ENCODE peak calls at places on chromosomes 3 and 15, in six cellular contexts. L is GM23248, T is colonic mucosa, K is PC-3, Y is fibroblast of lung, V is endodermal cell. S is an unnamed sample. For H3K27me3, the result is how much of the 10 kb centered on the place peaks cover.

GRCh38 chr15:70412717-70413266 is 315.1 kb upstream of the TLE3 start:
- DNase-seq in V (no peak), L (no peak), T (no peak), Y (no peak), K (no peak), S (no peak)

GRCh38 chr3:188174309-188175044 is 20.5 kb downstream of the LPP start:
- DNase-seq in Y (no peak), K (no peak), V (no peak), L (no peak), T (no peak), S (no peak)

GRCh38 chr3:190265795-190266194 is 56.5 kb downstream of the CLDN1 start:
- DNase-seq in K (peak), T (peak), Y (peak), L (peak), V (no peak), S (no peak)

GRCh38 chr3:127712461-127712860 is 39.7 kb downstream of the ABTB1 start:
- DNase-seq in L (no peak), T (no peak), V (no peak), K (no peak), Y (no peak), S (no peak)

GRCh38 chr3:27544372-27544865 is 60.2 kb upstream of the SLC4A7 start:
- DNase-seq in V (peak), T (no peak), Y (peak), K (peak), L (peak), S (no peak)

GRCh38 chr3:69143605-69144004 is 21.2 kb upstream of the LMOD3 start:
- DNase-seq in Y (peak), L (peak), T (no peak), K (peak), V (no peak), S (no peak)

GRCh38 chr15:39553947-39554731 is 26.7 kb upstream of the THBS1 start:
- DNase-seq in V (no peak), T (peak), L (no peak), K (no peak), Y (no peak), S (no peak)

GRCh38 chr3:131960324-131960723 is 74.5 kb downstream of the CPNE4 start:
- DNase-seq in K (peak), V (no peak), Y (peak), T (no peak), L (peak), S (no peak)

GRCh38 chr15:62899090-62899493 is 143.5 kb upstream of the TPM1 start:
- DNase-seq in L (no peak), K (peak), V (no peak), Y (no peak), T (peak), S (no peak)

GRCh38 chr3:182789371-182789770 is 3.9 kb upstream of the ATP11B start:
- DNase-seq in Y (no peak), K (no peak), T (no peak), L (peak), V (no peak), S (no peak)

GRCh38 chr3:132325103-132325606 is 7.9 kb downstream of the ACP3 start:
- DNase-seq in Y (no peak), L (no peak), K (no peak), V (no peak), T (no peak), S (no peak)

GRCh38 chr15:31277335-31278055 is 49.1 kb upstream of the KLF13 start:
- DNase-seq in T (no peak), L (no peak), V (no peak), K (no peak), Y (no peak), S (no peak)

GRCh38 chr3:196666001-196666867 is 26.7 kb downstream of the NRROS start:
- DNase-seq in K (peak), Y (peak), T (no peak), L (peak), V (peak), S (peak)

GRCh38 chr15:31293655-31294054 is 33.0 kb upstream of the KLF13 start:
- DNase-seq in T (no peak), K (no peak), L (no peak), Y (no peak), V (no peak), S (no peak)

GRCh38 chr3:171339606-171340005 is 120.6 kb downstream of the TNIK start:
- DNase-seq in V (no peak), K (no peak), L (no peak), T (peak), Y (no peak), S (no peak)

GRCh38 chr3:12633108-12633507 is 30.8 kb downstream of the RAF1 start:
- DNase-seq in T (no peak), K (no peak), L (no peak), Y (no peak), V (no peak), S (no peak)

GRCh38 chr15:69855601-69856000 is 242.1 kb downstream of the TLE3 start:
- DNase-seq in K (no peak), T (no peak), Y (no peak), L (no peak), V (no peak), S (no peak)

GRCh38 chr15:49876401-49877038 is 242.5 kb downstream of the ATP8B4 start:
- DNase-seq in T (no peak), Y (no peak), K (peak), L (peak), V (peak), S (peak)

GRCh38 chr3:19757773-19758172 is 176.2 kb downstream of the EFHB start:
- DNase-seq in T (no peak), L (no peak), K (peak), Y (no peak), V (no peak), S (no peak)

DNA sequence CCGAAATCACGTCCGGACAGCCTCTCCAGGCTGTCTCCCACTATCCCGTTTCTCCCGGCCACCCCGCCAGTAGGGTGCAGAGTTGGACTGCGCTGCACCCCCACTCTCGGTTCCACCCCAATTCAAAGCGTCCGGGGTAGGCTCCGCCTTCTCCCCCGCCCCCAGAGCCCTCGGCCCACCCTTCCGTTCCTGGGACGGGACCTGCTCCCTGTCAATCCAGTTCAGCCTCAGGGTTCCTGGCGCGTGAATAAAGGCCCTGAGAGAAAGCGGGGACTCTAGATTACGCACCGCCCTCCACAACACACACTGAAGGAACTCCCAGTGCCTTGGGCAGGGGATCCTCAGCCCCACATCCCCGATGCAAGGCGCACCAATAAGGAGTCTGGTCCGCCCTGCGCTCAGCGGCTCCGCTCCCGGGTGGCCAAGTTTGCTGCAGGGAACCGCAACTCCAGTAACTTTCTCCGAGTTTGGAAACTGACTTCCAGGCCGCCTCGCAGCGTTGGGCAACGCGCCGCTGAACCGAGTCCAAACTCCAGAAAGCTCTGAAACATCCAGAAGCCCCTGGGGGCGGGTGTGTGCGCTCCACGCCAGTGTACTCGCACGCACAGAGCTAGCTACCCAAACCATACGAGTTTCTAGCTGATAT is 1.9 kb downstream of the ADAMTS9 start:
- DNase-seq in K (no peak), V (peak), Y (peak), L (peak), T (peak), S (peak)
- H3K9ac ChIP-seq in K (no peak), V (peak), Y (peak), L (peak), T (peak), S (peak)

DNA sequence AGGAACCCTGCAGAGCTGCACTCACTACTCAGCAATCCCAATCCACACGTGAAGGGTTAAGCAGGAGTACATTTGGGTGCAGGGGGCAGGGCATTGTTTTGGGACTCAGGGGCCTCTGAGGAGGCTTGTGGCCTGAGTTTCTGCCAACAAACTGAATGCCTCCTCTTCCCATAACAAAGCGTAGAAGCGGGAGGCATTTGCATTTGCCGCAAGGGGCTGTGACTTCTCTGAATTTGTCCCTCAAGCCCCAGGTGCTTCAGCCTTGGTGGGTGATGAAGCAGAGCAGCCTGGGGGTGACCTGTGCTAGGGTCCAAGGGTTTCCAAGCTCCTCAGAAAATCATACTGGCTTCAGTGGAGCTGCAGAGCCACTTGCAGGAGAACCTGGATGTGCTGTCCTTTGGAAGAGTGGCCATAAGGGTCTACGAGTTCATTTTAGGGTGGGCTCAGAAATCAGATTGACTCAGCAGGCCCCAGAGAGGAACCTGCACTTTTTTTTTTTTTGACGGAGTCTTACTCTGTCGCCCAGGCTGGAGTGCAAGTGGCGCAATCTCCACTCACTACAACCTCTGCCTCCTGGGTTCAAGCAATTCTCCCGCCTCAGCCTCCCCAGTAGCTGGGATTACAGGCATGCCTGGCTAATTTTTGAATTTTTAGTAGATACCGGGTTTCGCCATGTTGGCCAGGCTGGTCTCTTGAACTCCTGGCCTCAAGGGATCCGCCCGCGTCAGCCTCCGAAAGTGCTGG is 1.4 kb upstream of the RPSA start:
- DNase-seq in Y (no peak), T (no peak), L (no peak), V (peak), K (no peak), S (peak)
- H3K27me3 ChIP-seq in Y (under half), T (under half), L (under half), V (under half), K (under half), S (under half)

DNA sequence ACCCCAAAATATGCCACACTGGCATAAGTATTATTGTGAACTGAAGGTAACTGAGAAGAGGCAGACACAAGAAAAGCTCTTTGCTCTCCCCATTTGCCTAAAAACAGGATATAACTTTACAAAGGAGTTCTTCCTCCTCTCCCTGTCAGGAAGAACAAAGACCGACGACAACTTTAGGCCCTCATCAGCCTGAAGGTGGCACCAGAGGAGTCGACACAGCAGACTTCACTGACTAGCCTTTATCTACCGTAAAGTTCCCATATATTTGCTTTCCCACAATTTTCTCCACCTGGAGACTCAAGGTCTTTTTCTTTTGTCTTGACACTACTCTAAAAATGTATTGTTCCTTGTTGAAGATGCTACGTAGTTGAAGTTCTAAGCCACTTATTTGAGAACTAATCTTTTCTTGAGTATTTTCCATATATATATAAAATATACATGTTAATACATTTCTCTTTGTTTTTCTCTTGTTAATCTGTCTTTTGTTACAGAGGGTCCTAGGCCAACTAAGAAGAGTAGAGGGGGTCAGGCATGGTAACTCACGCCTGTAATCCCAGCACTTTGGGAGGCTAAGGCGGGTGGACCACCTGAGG is 16.2 kb upstream of the XIRP1 start:
- DNase-seq in Y (peak), K (peak), L (peak), V (peak), T (peak), S (no peak)
- H3K9ac ChIP-seq in Y (no peak), K (no peak), L (no peak), V (peak), T (no peak), S (no peak)

GRCh38 chr15:60827492-60827891 is 348.6 kb upstream of the ICE2 start:
- DNase-seq in Y (no peak), L (no peak), K (no peak), T (no peak), V (peak), S (no peak)
- H3K27me3 ChIP-seq in Y (under half), L (under half), K (half or more), T (under half), V (under half), S (under half)

GRCh38 chr3:80014576-80014975 is 246.8 kb upstream of the ROBO1 start:
- DNase-seq in T (no peak), L (no peak), Y (no peak), V (no peak), K (peak), S (no peak)
- H3K9ac ChIP-seq in T (no peak), L (no peak), Y (no peak), V (no peak), K (no peak), S (no peak)

DNA sequence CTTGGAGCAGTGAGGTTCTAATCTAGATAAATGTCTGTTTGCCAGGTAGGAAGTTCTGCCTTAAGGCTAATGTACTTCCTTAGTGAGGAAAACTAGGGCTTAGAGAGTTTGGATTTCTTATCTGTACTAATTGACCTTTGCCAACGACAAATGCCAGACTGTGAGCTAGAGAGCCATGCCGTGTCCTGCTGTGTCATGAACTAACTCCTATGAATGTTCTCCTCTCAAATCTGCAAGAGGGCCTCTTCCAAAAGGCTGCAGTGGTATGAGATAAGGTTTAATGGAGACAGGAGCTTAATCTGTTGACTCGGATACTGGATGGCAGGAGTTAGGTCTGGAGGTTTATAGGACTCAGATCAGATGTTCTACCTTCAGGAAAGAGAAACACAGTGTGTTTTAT is 524.9 kb downstream of the NTRK3 start:
- DNase-seq in T (no peak), Y (no peak), V (peak), L (no peak), K (no peak), S (no peak)
- H3K27me3 ChIP-seq in T (under half), Y (under half), V (under half), L (under half), K (under half), S (under half)

DNA sequence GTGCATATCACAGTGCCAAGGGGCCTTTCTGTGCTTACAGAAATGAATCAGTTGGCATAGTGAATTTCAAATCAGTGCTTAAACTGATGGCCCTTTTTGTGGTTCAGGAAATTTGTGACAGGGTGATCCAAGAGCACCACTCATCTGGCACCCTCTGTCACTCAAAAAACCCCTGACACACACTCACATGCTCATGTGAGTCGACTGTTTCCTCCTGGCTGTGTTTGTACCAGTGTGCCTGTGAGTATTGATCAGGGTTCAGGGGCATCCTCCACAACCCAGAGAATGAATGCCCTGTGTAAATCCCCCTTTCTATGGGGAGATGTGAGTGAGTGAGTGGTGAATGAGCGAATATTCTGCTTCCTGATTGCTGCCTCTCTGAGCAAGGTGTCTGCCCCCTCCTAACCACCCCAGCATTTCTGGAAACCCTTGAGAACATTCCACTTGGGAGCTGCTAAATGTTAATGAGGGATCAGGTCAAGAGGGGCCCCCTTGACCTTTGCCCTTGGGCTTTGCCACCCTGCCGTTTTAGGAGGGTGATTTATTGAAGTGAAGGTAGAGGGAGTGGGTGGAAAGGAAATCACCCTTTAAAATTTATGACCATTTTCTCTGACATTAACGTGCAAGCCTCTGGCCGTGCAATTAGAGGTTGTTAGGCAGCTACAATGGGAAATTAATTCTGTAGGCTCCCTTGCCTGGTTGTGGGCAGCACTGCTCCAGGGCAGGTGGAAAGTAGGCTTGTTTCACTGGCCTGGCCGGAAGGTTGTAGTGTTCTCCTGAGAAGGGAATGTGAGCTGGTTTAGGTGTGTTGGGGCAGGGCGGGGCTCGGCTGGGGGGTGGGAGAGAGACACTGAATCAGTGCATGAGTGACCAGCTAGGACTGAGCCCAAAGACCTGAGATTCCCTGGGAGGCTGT is 87.2 kb downstream of the SLCO3A1 start:
- DNase-seq in Y (no peak), T (peak), V (peak), K (no peak), L (no peak), S (no peak)
- H3K9ac ChIP-seq in Y (no peak), T (no peak), V (no peak), K (no peak), L (no peak), S (peak)

S was measured in NT2/D1.